ENCODE peak calls at places on chromosome 11, in ten cellular contexts. V is GM23338, Q is SJSA1, M is RWPE2, L is tibial nerve, I is mesenchymal stem cell, D is hepatocyte, O is right atrium auricular region, P is mesendoderm, Z is left ventricle myocardium inferior. H is an unnamed sample. For H3K4me1, the result is how much of the 10 kb centered on the place peaks cover.

GRCh38 chr11:65650547-65651338 is 12.0 kb downstream of the RELA start:
- DNase-seq in P (peak), L (no peak), M (peak), O (no peak), Z (peak), Q (peak), I (no peak), D (no peak), V (peak), H (no peak)

GRCh38 chr11:9982127-9982795 is 311.8 kb downstream of the SBF2 start:
- DNase-seq in V (no peak), O (no peak), I (no peak), Q (no peak), P (no peak), Z (no peak), M (no peak), L (no peak), D (no peak), H (no peak)

GRCh38 chr11:80773919-80774318 is 1333.1 kb upstream of the TENM4 start:
- DNase-seq in L (no peak), O (no peak), V (no peak), Z (no peak), Q (no peak), P (no peak), I (no peak), M (no peak), D (no peak), H (peak)

GRCh38 chr11:92111291-92111690 is 113.3 kb upstream of the FAT3 start:
- DNase-seq in V (no peak), O (no peak), L (no peak), I (no peak), P (no peak), Q (no peak), M (no peak), Z (no peak), D (no peak), H (no peak)

GRCh38 chr11:96341237-96342130 is 1.5 kb downstream of the MAML2 start:
- DNase-seq in O (peak), M (no peak), D (peak), Q (peak), P (no peak), I (peak), Z (peak), L (peak), V (peak), H (peak)

GRCh38 chr11:7666292-7666866 is 6.9 kb downstream of the CYB5R2 start:
- DNase-seq in O (no peak), P (no peak), M (no peak), I (no peak), D (no peak), Z (no peak), V (no peak), Q (no peak), L (no peak), H (no peak)

GRCh38 chr11:84117394-84117793 is 831.2 kb upstream of the CCDC90B start:
- DNase-seq in Z (no peak), L (no peak), Q (no peak), D (no peak), V (no peak), P (no peak), I (peak), M (no peak), O (no peak), H (no peak)

GRCh38 chr11:59692915-59693314 is 20.7 kb downstream of the OR10V1 start:
- DNase-seq in M (no peak), Z (no peak), D (no peak), P (no peak), L (no peak), I (no peak), Q (no peak), O (no peak), V (no peak), H (no peak)

GRCh38 chr11:15258433-15259350 is 144.0 kb downstream of the INSC start:
- DNase-seq in V (peak), L (no peak), P (peak), M (no peak), I (peak), Q (no peak), O (no peak), D (peak), Z (no peak), H (peak)

GRCh38 chr11:33387586-33387985 is 130.4 kb downstream of the HIPK3 start:
- DNase-seq in V (no peak), O (no peak), I (no peak), Q (no peak), M (no peak), P (no peak), D (no peak), Z (no peak), L (no peak), H (no peak)

GRCh38 chr11:33388793-33389525 is 131.8 kb downstream of the HIPK3 start:
- DNase-seq in Z (no peak), O (no peak), M (no peak), Q (no peak), D (no peak), V (no peak), P (no peak), L (no peak), I (no peak), H (no peak)

GRCh38 chr11:33391188-33391892 is 134.2 kb downstream of the HIPK3 start:
- DNase-seq in M (no peak), I (no peak), Q (no peak), L (no peak), Z (no peak), O (no peak), D (no peak), V (no peak), P (no peak), H (no peak)

GRCh38 chr11:33387996-33388395 is 130.8 kb downstream of the HIPK3 start:
- DNase-seq in O (no peak), I (no peak), P (no peak), V (no peak), M (no peak), L (no peak), Q (no peak), Z (no peak), D (no peak), H (no peak)

DNA sequence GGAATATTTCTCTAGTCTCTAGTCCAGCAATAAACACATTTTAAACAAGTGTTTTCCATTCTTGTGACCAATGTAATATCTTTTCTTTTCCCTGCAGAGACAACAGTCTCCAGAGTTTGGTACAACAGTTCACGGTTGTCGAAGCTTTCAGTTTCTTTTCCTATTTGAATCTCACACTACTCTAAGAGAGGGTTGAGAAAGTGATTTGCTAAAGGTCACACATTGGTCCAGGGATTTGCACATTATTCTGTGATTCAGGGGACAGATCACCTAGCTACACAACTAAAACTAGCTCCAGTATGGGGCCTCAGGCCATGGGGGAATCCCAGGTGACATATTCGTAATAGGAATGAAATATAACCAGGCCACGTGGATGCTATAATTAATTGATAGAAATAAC is 132.5 kb downstream of the HIPK3 start:
- DNase-seq in O (no peak), V (no peak), L (no peak), Q (no peak), P (no peak), M (no peak), Z (no peak), I (no peak), D (no peak), H (no peak)
- H3K4me1 ChIP-seq in O (under half), V (under half), L (under half), Q (under half), P (under half), M (under half), Z (under half), I (under half), D (under half), H (under half)

GRCh38 chr11:94132823-94133408 is 4.3 kb downstream of the PANX1 start:
- DNase-seq in V (no peak), O (no peak), M (no peak), Z (no peak), D (no peak), Q (no peak), I (no peak), L (no peak), P (no peak), H (no peak)

GRCh38 chr11:94131363-94132115 is 2.9 kb downstream of the PANX1 start:
- DNase-seq in M (no peak), O (no peak), L (peak), P (no peak), I (peak), Q (no peak), Z (no peak), V (no peak), D (peak), H (no peak)

GRCh38 chr11:94134651-94135512 is 6.2 kb downstream of the PANX1 start:
- DNase-seq in L (peak), Q (peak), M (peak), P (no peak), D (peak), I (peak), O (peak), V (no peak), Z (peak), H (no peak)

GRCh38 chr11:94132152-94132558 is 3.5 kb downstream of the PANX1 start:
- DNase-seq in P (peak), I (peak), M (peak), V (no peak), Z (no peak), Q (peak), D (peak), L (no peak), O (peak), H (no peak)

DNA sequence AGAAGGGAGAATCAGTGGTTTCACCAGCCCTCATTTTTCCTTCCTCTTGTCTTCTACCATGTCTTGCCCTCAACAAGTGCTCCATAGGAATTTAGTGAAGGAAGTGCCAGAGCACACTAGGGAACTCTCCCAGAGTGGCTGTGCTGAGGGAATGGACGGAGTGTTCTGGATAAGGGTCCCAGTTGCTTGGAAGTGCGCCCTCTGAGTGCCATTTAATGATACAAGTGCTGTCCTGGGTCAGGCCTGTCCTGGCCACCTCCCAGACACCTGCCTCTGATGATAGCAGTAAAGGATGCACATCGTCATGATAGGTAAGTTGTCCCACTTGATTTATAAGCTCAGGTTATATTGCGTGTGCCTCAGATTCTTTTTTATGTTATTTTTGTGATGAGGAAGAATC is 5.1 kb downstream of the PANX1 start:
- DNase-seq in D (no peak), Q (no peak), P (no peak), Z (peak), O (no peak), I (no peak), M (no peak), L (no peak), V (no peak), H (no peak)
- H3K4me1 ChIP-seq in D (under half), Q (half or more), P (under half), Z (half or more), O (under half), I (under half), M (under half), L (under half), V (half or more), H (under half)

GRCh38 chr11:62556872-62557631 is 10.4 kb upstream of the AHNAK start:
- DNase-seq in D (no peak), V (no peak), P (peak), O (no peak), Q (no peak), L (no peak), M (no peak), I (no peak), Z (no peak), H (no peak)
- H3K4me1 ChIP-seq in D (half or more), V (half or more), P (under half), O (under half), Q (half or more), L (half or more), M (half or more), I (half or more), Z (half or more), H (under half)

DNA sequence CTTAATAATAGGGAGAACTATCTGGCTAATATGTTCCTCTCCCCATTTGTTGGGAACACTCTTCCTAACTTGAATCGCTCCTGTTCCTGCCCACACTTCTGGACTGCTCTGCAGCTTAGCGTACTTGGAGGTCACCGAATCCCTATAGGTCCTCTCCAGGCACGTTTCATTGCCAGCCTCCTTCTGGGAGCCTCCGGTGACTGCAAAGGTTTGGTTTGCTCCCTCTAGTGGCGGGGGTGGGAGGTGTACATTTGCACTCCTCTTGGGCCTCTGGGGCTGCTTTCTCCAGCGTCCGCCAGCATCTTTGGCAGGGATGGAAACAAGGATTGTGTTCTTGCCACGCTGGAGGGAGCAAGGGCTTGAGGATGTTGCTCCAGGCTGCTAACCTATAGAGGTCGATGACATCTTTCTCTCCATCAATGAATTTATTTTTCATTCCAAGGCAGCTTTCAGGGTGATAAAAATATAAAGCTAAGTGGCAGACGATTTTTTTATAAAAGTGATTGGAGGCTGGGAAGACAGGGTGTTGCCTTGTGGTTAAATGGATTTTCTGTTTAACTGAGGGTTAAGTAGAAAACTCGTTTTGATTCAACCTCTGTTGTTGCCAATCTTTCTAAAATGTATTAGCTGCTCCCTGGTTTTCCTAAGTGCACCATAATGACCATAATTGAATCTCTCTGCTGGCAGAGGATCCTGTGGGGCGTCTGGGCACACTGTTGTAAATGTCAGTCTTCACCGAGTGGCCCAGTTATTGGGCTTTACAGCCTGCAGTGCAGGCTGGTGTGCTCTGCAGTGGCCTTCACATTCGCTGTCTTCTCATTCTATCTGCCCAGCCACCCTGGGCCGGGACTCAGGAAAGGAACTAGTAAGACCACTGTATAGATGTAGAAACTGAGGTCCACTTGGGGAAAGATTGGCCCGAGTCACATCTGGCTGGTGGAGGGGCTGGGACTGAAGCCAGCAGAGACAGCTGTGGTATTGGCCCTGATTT is 48.9 kb downstream of the TSPAN18 start:
- DNase-seq in I (peak), D (peak), M (no peak), V (peak), Q (no peak), L (peak), O (no peak), P (peak), Z (peak), H (peak)
- H3K4me1 ChIP-seq in I (under half), D (under half), M (under half), V (under half), Q (under half), L (under half), O (under half), P (under half), Z (half or more), H (under half)

DNA sequence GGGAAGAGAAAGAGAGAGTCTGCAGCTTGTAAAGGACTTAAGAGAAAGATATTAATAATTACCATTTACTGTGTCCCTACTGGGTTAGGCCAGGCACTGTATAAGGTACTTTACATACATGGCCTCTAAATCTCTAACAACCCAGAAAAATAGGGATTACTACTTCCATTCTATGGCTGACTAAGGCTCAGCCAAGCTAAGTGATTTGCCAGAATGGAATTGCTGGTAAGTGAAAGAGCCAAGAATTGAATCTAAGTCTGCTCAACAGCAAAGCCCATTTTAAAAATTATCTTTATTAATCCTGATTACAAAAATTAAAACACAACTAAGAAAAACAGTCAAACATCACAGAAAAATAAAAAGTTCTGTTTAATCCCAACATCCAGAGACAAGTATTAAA is 21.4 kb downstream of the XRRA1 start:
- DNase-seq in M (no peak), Z (no peak), O (no peak), V (no peak), P (no peak), L (no peak), I (no peak), D (no peak), Q (no peak), H (no peak)
- H3K4me1 ChIP-seq in M (under half), Z (under half), O (under half), V (under half), P (under half), L (under half), I (under half), D (under half), Q (under half), H (under half)

DNA sequence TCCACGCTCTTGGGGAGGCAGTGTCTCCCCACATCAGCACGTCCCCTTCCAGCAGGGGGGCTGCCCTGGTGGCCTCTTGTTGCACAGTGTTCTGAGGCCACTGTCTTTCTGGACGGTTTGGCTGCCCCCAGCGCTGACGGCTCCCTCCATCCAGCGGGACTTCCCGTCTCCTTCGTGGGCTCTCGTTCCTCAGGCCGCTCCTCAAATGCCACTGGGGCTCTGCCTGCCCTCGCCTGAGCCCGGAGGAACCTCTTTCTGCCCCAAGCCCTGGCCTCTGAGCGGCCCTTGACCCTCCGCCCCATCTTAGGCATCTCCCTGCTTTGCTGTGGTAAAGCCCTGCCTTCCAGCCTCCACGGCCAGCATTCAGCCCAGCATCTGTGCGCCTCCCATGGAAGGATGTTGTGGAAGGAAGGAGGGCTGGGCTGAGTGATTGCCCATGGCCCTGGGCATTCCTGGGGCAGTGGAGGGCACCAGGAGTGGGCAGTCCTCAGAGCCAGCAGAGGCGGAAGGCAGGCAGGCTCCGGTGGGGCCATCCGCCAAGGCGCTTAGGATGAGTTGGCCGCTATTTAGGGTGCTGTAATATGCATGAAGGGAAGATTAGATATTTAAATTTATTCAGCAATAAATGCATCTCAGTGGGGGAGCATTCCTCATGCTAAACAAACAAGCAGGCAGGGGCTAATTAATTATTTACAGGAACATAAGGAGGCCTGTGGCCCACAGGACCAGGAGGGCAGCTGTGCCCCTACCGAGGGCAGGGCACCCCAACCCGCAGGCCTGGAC is 17.8 kb downstream of the OTUB1 start:
- DNase-seq in D (no peak), M (no peak), P (no peak), V (no peak), O (no peak), Z (no peak), Q (no peak), L (no peak), I (peak), H (no peak)
- H3K4me1 ChIP-seq in D (half or more), M (under half), P (under half), V (under half), O (under half), Z (half or more), Q (under half), L (under half), I (half or more), H (under half)

DNA sequence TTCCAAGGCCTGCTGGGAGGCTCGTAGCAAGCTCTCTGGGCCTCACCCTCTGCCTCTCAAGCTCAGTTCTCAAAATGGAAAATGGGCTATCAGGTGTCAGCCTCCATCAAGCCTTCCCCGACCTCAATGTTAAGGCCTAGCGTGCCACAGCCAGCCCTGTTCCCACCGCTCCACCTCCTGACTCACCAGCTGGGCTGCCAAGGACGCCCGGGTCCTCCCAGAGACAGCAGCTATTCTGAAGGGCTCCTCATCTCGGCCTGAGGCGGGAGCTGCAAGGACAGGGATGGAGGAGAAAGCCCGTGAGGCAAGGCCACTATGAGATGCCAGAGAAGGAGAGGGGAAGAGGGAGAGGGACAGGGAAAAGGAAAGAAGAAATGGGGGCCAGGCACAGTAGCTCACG is 19.9 kb downstream of the ARAP1 start:
- DNase-seq in P (no peak), M (no peak), Q (no peak), V (no peak), Z (no peak), O (no peak), L (no peak), I (no peak), D (no peak), H (no peak)
- H3K4me1 ChIP-seq in P (under half), M (under half), Q (under half), V (under half), Z (under half), O (under half), L (under half), I (under half), D (under half), H (under half)

DNA sequence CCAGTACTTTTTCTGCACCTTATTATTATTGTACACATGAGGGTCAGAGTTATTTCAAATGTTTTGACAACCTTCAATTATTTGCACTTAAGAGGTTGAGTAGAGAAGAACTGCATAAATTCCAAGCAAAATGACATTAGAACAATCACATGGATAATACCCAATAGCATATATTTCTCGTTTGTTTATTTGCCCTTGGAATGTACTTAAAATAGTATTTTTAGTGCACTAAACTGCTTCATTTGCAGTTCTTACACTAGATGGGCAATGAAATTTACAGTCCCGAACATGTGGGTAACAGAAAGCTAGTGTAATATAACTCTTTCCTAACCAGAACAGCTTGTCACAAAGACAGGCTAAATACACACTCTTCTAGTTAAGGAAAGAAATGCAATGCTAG is 79.5 kb downstream of the UBASH3B start:
- DNase-seq in L (no peak), I (peak), V (no peak), Q (no peak), Z (no peak), O (no peak), D (no peak), M (no peak), P (no peak), H (no peak)
- H3K4me1 ChIP-seq in L (under half), I (under half), V (under half), Q (under half), Z (under half), O (under half), D (under half), M (under half), P (under half), H (under half)

H was measured in HAP-1.